ENCODE peak calls at places on chromosome 5, in nine cellular contexts. One of them, this sample, is unnamed.

GRCh38 chr5:172556971-172557461 is 84.0 kb upstream of the NEURL1B start:
- DNase-seq in LoVo: no peak
- DNase-seq in NCI-H345: no peak
- DNase-seq in fibroblast of pulmonary artery: no peak
- DNase-seq in M059J: no peak
- DNase-seq in activated CD8-positive, alpha-beta memory T cell treated with anti-CD3 and anti-CD28 coated beads, Interleukin-2, amount 50 U/mL, for 48 hours: no peak
- DNase-seq in stimulated activated naive CD4-positive, alpha-beta T cell: no peak
- DNase-seq in body of pancreas: peak
- DNase-seq in C1 segment of cervical spinal cord: no peak
- DNase-seq in this sample: no peak

GRCh38 chr5:67902497-67902830 is 313.1 kb upstream of the PIK3R1 start:
- DNase-seq in LoVo: no peak
- DNase-seq in NCI-H345: no peak
- DNase-seq in fibroblast of pulmonary artery: no peak
- DNase-seq in M059J: no peak
- DNase-seq in activated CD8-positive, alpha-beta memory T cell treated with anti-CD3 and anti-CD28 coated beads, Interleukin-2, amount 50 U/mL, for 48 hours: no peak
- DNase-seq in stimulated activated naive CD4-positive, alpha-beta T cell: no peak
- DNase-seq in body of pancreas: no peak
- DNase-seq in C1 segment of cervical spinal cord: no peak
- DNase-seq in this sample: no peak

GRCh38 chr5:119212666-119213065 is 141.8 kb downstream of the DMXL1 start:
- DNase-seq in LoVo: no peak
- DNase-seq in NCI-H345: no peak
- DNase-seq in fibroblast of pulmonary artery: no peak
- DNase-seq in M059J: no peak
- DNase-seq in activated CD8-positive, alpha-beta memory T cell treated with anti-CD3 and anti-CD28 coated beads, Interleukin-2, amount 50 U/mL, for 48 hours: no peak
- DNase-seq in stimulated activated naive CD4-positive, alpha-beta T cell: no peak
- DNase-seq in body of pancreas: no peak
- DNase-seq in C1 segment of cervical spinal cord: no peak
- DNase-seq in this sample: no peak

GRCh38 chr5:61813361-61813760 is 481.3 kb downstream of the ZSWIM6 start:
- DNase-seq in LoVo: no peak
- DNase-seq in NCI-H345: no peak
- DNase-seq in fibroblast of pulmonary artery: no peak
- DNase-seq in M059J: no peak
- DNase-seq in activated CD8-positive, alpha-beta memory T cell treated with anti-CD3 and anti-CD28 coated beads, Interleukin-2, amount 50 U/mL, for 48 hours: no peak
- DNase-seq in stimulated activated naive CD4-positive, alpha-beta T cell: no peak
- DNase-seq in body of pancreas: no peak
- DNase-seq in C1 segment of cervical spinal cord: no peak
- DNase-seq in this sample: no peak

GRCh38 chr5:2889946-2890475 is 138.5 kb upstream of the IRX2 start:
- DNase-seq in LoVo: no peak
- DNase-seq in NCI-H345: no peak
- DNase-seq in fibroblast of pulmonary artery: no peak
- DNase-seq in M059J: no peak
- DNase-seq in activated CD8-positive, alpha-beta memory T cell treated with anti-CD3 and anti-CD28 coated beads, Interleukin-2, amount 50 U/mL, for 48 hours: no peak
- DNase-seq in stimulated activated naive CD4-positive, alpha-beta T cell: no peak
- DNase-seq in body of pancreas: no peak
- DNase-seq in C1 segment of cervical spinal cord: no peak
- DNase-seq in this sample: no peak

GRCh38 chr5:67493676-67494075 is 297.1 kb upstream of the CD180 start:
- DNase-seq in LoVo: no peak
- DNase-seq in NCI-H345: peak
- DNase-seq in fibroblast of pulmonary artery: peak
- DNase-seq in M059J: peak
- DNase-seq in activated CD8-positive, alpha-beta memory T cell treated with anti-CD3 and anti-CD28 coated beads, Interleukin-2, amount 50 U/mL, for 48 hours: no peak
- DNase-seq in stimulated activated naive CD4-positive, alpha-beta T cell: no peak
- DNase-seq in body of pancreas: no peak
- DNase-seq in C1 segment of cervical spinal cord: no peak
- DNase-seq in this sample: peak

GRCh38 chr5:144032375-144032774 is 138.1 kb downstream of the YIPF5 start:
- DNase-seq in LoVo: no peak
- DNase-seq in NCI-H345: peak
- DNase-seq in fibroblast of pulmonary artery: no peak
- DNase-seq in M059J: no peak
- DNase-seq in activated CD8-positive, alpha-beta memory T cell treated with anti-CD3 and anti-CD28 coated beads, Interleukin-2, amount 50 U/mL, for 48 hours: no peak
- DNase-seq in stimulated activated naive CD4-positive, alpha-beta T cell: no peak
- DNase-seq in body of pancreas: peak
- DNase-seq in C1 segment of cervical spinal cord: no peak
- DNase-seq in this sample: no peak

GRCh38 chr5:173163219-173163618 is 18.9 kb downstream of the BNIP1 start:
- DNase-seq in LoVo: no peak
- DNase-seq in NCI-H345: no peak
- DNase-seq in fibroblast of pulmonary artery: peak
- DNase-seq in M059J: no peak
- DNase-seq in activated CD8-positive, alpha-beta memory T cell treated with anti-CD3 and anti-CD28 coated beads, Interleukin-2, amount 50 U/mL, for 48 hours: no peak
- DNase-seq in stimulated activated naive CD4-positive, alpha-beta T cell: no peak
- DNase-seq in body of pancreas: no peak
- DNase-seq in C1 segment of cervical spinal cord: no peak
- DNase-seq in this sample: no peak

GRCh38 chr5:5751496-5751895 is 329.0 kb downstream of the ICE1 start:
- DNase-seq in LoVo: no peak
- DNase-seq in NCI-H345: no peak
- DNase-seq in fibroblast of pulmonary artery: no peak
- DNase-seq in M059J: no peak
- DNase-seq in activated CD8-positive, alpha-beta memory T cell treated with anti-CD3 and anti-CD28 coated beads, Interleukin-2, amount 50 U/mL, for 48 hours: no peak
- DNase-seq in stimulated activated naive CD4-positive, alpha-beta T cell: no peak
- DNase-seq in body of pancreas: no peak
- DNase-seq in C1 segment of cervical spinal cord: no peak
- DNase-seq in this sample: no peak

GRCh38 chr5:94469889-94470288 is 148.5 kb downstream of the KIAA0825 start:
- DNase-seq in LoVo: no peak
- DNase-seq in NCI-H345: peak
- DNase-seq in fibroblast of pulmonary artery: peak
- DNase-seq in M059J: peak
- DNase-seq in activated CD8-positive, alpha-beta memory T cell treated with anti-CD3 and anti-CD28 coated beads, Interleukin-2, amount 50 U/mL, for 48 hours: no peak
- DNase-seq in stimulated activated naive CD4-positive, alpha-beta T cell: no peak
- DNase-seq in body of pancreas: no peak
- DNase-seq in C1 segment of cervical spinal cord: no peak
- DNase-seq in this sample: no peak

GRCh38 chr5:32322882-32323281 is 10.1 kb upstream of the MTMR12 start:
- DNase-seq in LoVo: no peak
- DNase-seq in NCI-H345: no peak
- DNase-seq in fibroblast of pulmonary artery: no peak
- DNase-seq in M059J: no peak
- DNase-seq in activated CD8-positive, alpha-beta memory T cell treated with anti-CD3 and anti-CD28 coated beads, Interleukin-2, amount 50 U/mL, for 48 hours: no peak
- DNase-seq in stimulated activated naive CD4-positive, alpha-beta T cell: no peak
- DNase-seq in body of pancreas: no peak
- DNase-seq in C1 segment of cervical spinal cord: no peak
- DNase-seq in this sample: no peak